ENCODE peak calls at places on chromosomes 13 and 19, in four cellular contexts. One of them, this sample, is unnamed.

GRCh38 chr13:75740008-75740407 is 103.9 kb downstream of the LMO7 start:
- DNase-seq in GM23248: no peak
- DNase-seq in H1: no peak
- DNase-seq in GM23338: no peak
- DNase-seq in this sample: no peak

GRCh38 chr19:14097532-14098151 is 7.1 kb upstream of the SAMD1 start:
- DNase-seq in GM23248: no peak
- DNase-seq in H1: no peak
- DNase-seq in GM23338: peak; percentile 72
- DNase-seq in this sample: no peak

GRCh38 chr13:99439850-99440604 is 61.2 kb upstream of the TM9SF2 start:
- DNase-seq in GM23248: no peak
- DNase-seq in H1: no peak
- DNase-seq in GM23338: no peak
- DNase-seq in this sample: no peak

GRCh38 chr19:19523177-19523576 is 5.5 kb upstream of the YJEFN3 start:
- DNase-seq in GM23248: no peak
- DNase-seq in H1: no peak
- DNase-seq in GM23338: no peak
- DNase-seq in this sample: no peak

GRCh38 chr19:48695743-48696352 is at the start of gene FUT2:
- DNase-seq in GM23248: no peak
- DNase-seq in H1: no peak
- DNase-seq in GM23338: peak; percentile 86
- DNase-seq in this sample: no peak

GRCh38 chr19:49809155-49809986 is 3.7 kb downstream of the FUZ start:
- DNase-seq in GM23248: peak; percentile 62
- DNase-seq in H1: no peak
- DNase-seq in GM23338: peak; percentile 66
- DNase-seq in this sample: peak; percentile 54

GRCh38 chr19:11304936-11305335 is 9.0 kb downstream of the TSPAN16 start:
- DNase-seq in GM23248: no peak
- DNase-seq in H1: no peak
- DNase-seq in GM23338: no peak
- DNase-seq in this sample: no peak

GRCh38 chr13:95296326-95296939 is 4.8 kb downstream of the ABCC4 start:
- DNase-seq in GM23248: peak; percentile 39
- DNase-seq in H1: no peak
- DNase-seq in GM23338: peak; percentile 80
- DNase-seq in this sample: peak; percentile 28

GRCh38 chr19:31013391-31013975 is 335.8 kb downstream of the TSHZ3 start:
- DNase-seq in GM23248: no peak
- DNase-seq in H1: no peak
- DNase-seq in GM23338: no peak
- DNase-seq in this sample: no peak

GRCh38 chr13:112103971-112104872 is 37.3 kb downstream of the SOX1 start:
- DNase-seq in GM23248: no peak
- DNase-seq in H1: peak; percentile 29
- DNase-seq in GM23338: peak; percentile 86
- DNase-seq in this sample: no peak
- TF ChIP-seq EZH2 in GM23248: no peak
- TF ChIP-seq EZH2 in H1: peak; percentile 88
- TF ChIP-seq EZH2 in GM23338: peak; percentile 85
- TF ChIP-seq EZH2 in this sample: no peak

GRCh38 chr19:13025819-13026477 is 30.7 kb downstream of the NFIX start:
- DNase-seq in GM23248: no peak
- DNase-seq in H1: no peak
- DNase-seq in GM23338: no peak
- DNase-seq in this sample: no peak

GRCh38 chr19:13023666-13024065 is 28.4 kb downstream of the NFIX start:
- DNase-seq in GM23248: peak; percentile 53
- DNase-seq in H1: no peak
- DNase-seq in GM23338: no peak
- DNase-seq in this sample: no peak

GRCh38 chr19:13022859-13023636 is 27.8 kb downstream of the NFIX start:
- DNase-seq in GM23248: peak; percentile 96
- DNase-seq in H1: no peak
- DNase-seq in GM23338: peak; percentile 77
- DNase-seq in this sample: peak; percentile 73

GRCh38 chr19:13024958-13025653 is 29.8 kb downstream of the NFIX start:
- DNase-seq in GM23248: peak; percentile 56
- DNase-seq in H1: no peak
- DNase-seq in GM23338: peak; percentile 69
- DNase-seq in this sample: no peak

GRCh38 chr19:13024126-13024957 is 29.1 kb downstream of the NFIX start:
- DNase-seq in GM23248: peak; percentile 72
- DNase-seq in H1: no peak
- DNase-seq in GM23338: no peak
- DNase-seq in this sample: no peak
- TF ChIP-seq EZH2 in GM23248: no peak
- TF ChIP-seq EZH2 in H1: peak; percentile 97
- TF ChIP-seq EZH2 in GM23338: peak; percentile 84
- TF ChIP-seq EZH2 in this sample: no peak

GRCh38 chr19:1752757-1753728 is at the start of gene ONECUT3:
- DNase-seq in GM23248: peak; percentile 35
- DNase-seq in H1: no peak
- DNase-seq in GM23338: no peak
- DNase-seq in this sample: no peak
- TF ChIP-seq EZH2 in GM23248: no peak
- TF ChIP-seq EZH2 in H1: peak; percentile 87
- TF ChIP-seq EZH2 in GM23338: peak; percentile 68
- TF ChIP-seq EZH2 in this sample: no peak

DNA sequence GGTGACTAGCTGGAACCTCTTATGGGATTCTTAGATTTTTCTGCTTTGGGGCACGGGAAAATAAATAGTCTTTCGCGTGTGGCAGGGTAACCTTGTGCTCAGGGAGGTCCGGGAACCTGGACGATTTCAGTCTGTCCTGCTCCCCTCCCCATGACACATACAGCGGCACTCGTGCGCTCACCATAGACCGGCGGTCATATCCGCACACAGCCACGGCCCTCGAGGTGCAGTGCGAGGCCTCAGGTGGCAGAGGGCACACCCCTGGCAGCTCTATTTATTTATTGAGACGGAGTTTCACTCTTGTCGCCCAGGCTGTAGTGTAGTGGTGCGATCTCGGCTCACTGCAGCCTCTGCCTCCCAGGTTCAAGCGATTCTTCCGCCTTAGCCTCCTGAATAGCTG is 3.0 kb downstream of the ONECUT3 start:
- DNase-seq in GM23248: no peak
- DNase-seq in H1: no peak
- DNase-seq in GM23338: no peak
- DNase-seq in this sample: no peak
- TF ChIP-seq EZH2 in GM23248: peak; percentile 21
- TF ChIP-seq EZH2 in H1: no peak
- TF ChIP-seq EZH2 in GM23338: peak; percentile 83
- TF ChIP-seq EZH2 in this sample: no peak

GRCh38 chr13:27918041-27918917 is 1.5 kb upstream of the PDX1 start:
- DNase-seq in GM23248: no peak
- DNase-seq in H1: no peak
- DNase-seq in GM23338: peak; percentile 35
- DNase-seq in this sample: no peak
- TF ChIP-seq EZH2 in GM23248: no peak
- TF ChIP-seq EZH2 in H1: peak; percentile 100
- TF ChIP-seq EZH2 in GM23338: peak; percentile 100
- TF ChIP-seq EZH2 in this sample: no peak

GRCh38 chr13:114166381-114167131 is 12.5 kb upstream of the CFAP97D2 start:
- DNase-seq in GM23248: peak; percentile 24
- DNase-seq in H1: no peak
- DNase-seq in GM23338: no peak
- DNase-seq in this sample: no peak
- TF ChIP-seq EZH2 in GM23248: no peak
- TF ChIP-seq EZH2 in H1: no peak
- TF ChIP-seq EZH2 in GM23338: no peak
- TF ChIP-seq EZH2 in this sample: no peak

GRCh38 chr19:7916137-7916907 is 1.7 kb downstream of the TGFBR3L start:
- DNase-seq in GM23248: peak; percentile 78
- DNase-seq in H1: no peak
- DNase-seq in GM23338: peak; percentile 71
- DNase-seq in this sample: peak; percentile 39
- TF ChIP-seq EZH2 in GM23248: no peak
- TF ChIP-seq EZH2 in H1: peak; percentile 43
- TF ChIP-seq EZH2 in GM23338: peak; percentile 17
- TF ChIP-seq EZH2 in this sample: no peak

This sample was measured in MM.1S.